ENCODE peak calls at places on chromosomes 11 and 22, in four cellular contexts. E is GM12878, P is IMR-90, Y is A549. C is an unnamed sample.

GRCh38 chr11:69352715-69353325 is 58.9 kb downstream of the MYEOV start:
- DNase-seq in E (no peak), P (peak), Y (peak), C (no peak)

GRCh38 chr11:127800989-127801688 is 786.2 kb downstream of the ETS1 start:
- DNase-seq in E (no peak), P (no peak), Y (no peak), C (no peak)

GRCh38 chr22:48889887-48890692 is 937.6 kb downstream of the BRD1 start:
- DNase-seq in E (no peak), P (no peak), Y (no peak), C (no peak)

GRCh38 chr11:18016789-18017188 is 3.9 kb upstream of the SERGEF start:
- DNase-seq in E (no peak), P (no peak), Y (no peak), C (peak)

GRCh38 chr11:13114566-13115465 is 105.7 kb downstream of the RASSF10 start:
- DNase-seq in E (no peak), P (no peak), Y (peak), C (peak)

GRCh38 chr11:31655483-31655882 is 145.9 kb downstream of the ELP4 start:
- DNase-seq in E (no peak), P (peak), Y (peak), C (no peak)

GRCh38 chr11:114180301-114181055 is 115.7 kb upstream of the NNMT start:
- DNase-seq in E (no peak), P (no peak), Y (peak), C (peak)

GRCh38 chr11:79973701-79974626 is 533.1 kb upstream of the TENM4 start:
- DNase-seq in E (no peak), P (peak), Y (no peak), C (no peak)

GRCh38 chr11:2450321-2451041 is 5.7 kb downstream of the KCNQ1 start:
- DNase-seq in E (no peak), P (no peak), Y (no peak), C (no peak)

GRCh38 chr11:113410414-113411135 is 23.0 kb downstream of the ANKK1 start:
- DNase-seq in E (no peak), P (no peak), Y (no peak), C (no peak)

GRCh38 chr11:122743949-122744876 is 88.7 kb downstream of the UBASH3B start:
- DNase-seq in E (peak), P (no peak), Y (no peak), C (no peak)

GRCh38 chr11:115698243-115698642 is 194.0 kb upstream of the CADM1 start:
- DNase-seq in E (no peak), P (no peak), Y (no peak), C (no peak)

GRCh38 chr11:19394525-19395016 is 153.8 kb upstream of the E2F8 start:
- DNase-seq in E (peak), P (no peak), Y (no peak), C (no peak)

GRCh38 chr22:47102648-47103047 is 340.2 kb downstream of the TBC1D22A start:
- DNase-seq in E (no peak), P (peak), Y (peak), C (no peak)

GRCh38 chr11:128424271-128424709 is 163.1 kb downstream of the ETS1 start:
- DNase-seq in E (no peak), P (no peak), Y (no peak), C (no peak)

GRCh38 chr11:94871491-94872185 is 101.7 kb downstream of the CWC15 start:
- DNase-seq in E (no peak), P (no peak), Y (no peak), C (no peak)

GRCh38 chr22:18083406-18083805 is 5.6 kb downstream of the PEX26 start:
- DNase-seq in E (no peak), P (no peak), Y (no peak), C (no peak)

GRCh38 chr11:22730319-22730718 is 63.9 kb downstream of the GAS2 start:
- DNase-seq in E (no peak), P (peak), Y (peak), C (peak)

GRCh38 chr22:38718414-38718813 is 12.7 kb downstream of the GTPBP1 start:
- DNase-seq in E (no peak), P (peak), Y (peak), C (no peak)

GRCh38 chr11:2929880-2930704 is 872 bp upstream of the PHLDA2 start:
- DNase-seq in E (peak), P (peak), Y (peak), C (no peak)

GRCh38 chr11:59292611-59293010 is 66.1 kb upstream of the OR5AN1 start:
- DNase-seq in E (no peak), P (no peak), Y (no peak), C (no peak)

GRCh38 chr11:3903207-3903896 is 47.9 kb downstream of the STIM1 start:
- DNase-seq in E (no peak), P (no peak), Y (no peak), C (peak)

GRCh38 chr11:113626736-113627135 is 79.4 kb downstream of the TMPRSS5 start:
- DNase-seq in E (no peak), P (no peak), Y (no peak), C (no peak)

GRCh38 chr11:7637447-7638157 is 35.7 kb downstream of the CYB5R2 start:
- DNase-seq in E (no peak), P (peak), Y (no peak), C (no peak)

GRCh38 chr11:129331871-129332274 is 43.8 kb upstream of the BARX2 start:
- DNase-seq in E (peak), P (peak), Y (peak), C (peak)

GRCh38 chr11:70836071-70836470 is 416.3 kb downstream of the SHANK2 start:
- DNase-seq in E (no peak), P (no peak), Y (no peak), C (no peak)

GRCh38 chr22:30238661-30239420 is 7.7 kb downstream of the LIF start:
- DNase-seq in E (no peak), P (peak), Y (peak), C (peak)

GRCh38 chr22:37186228-37186996 is 1.6 kb downstream of the C1QTNF6 start:
- DNase-seq in E (peak), P (peak), Y (peak), C (peak)

GRCh38 chr11:68342459-68343158 is 30.2 kb downstream of the LRP5 start:
- DNase-seq in E (no peak), P (no peak), Y (no peak), C (no peak)

GRCh38 chr11:70489276-70489675 is 90.9 kb downstream of the CTTN start:
- DNase-seq in E (no peak), P (no peak), Y (no peak), C (no peak)

GRCh38 chr22:36569999-36570398 is 41.0 kb upstream of the EIF3D start:
- DNase-seq in E (no peak), P (peak), Y (peak), C (no peak)

GRCh38 chr11:125978171-125978570 is 32.3 kb downstream of the VSIG10L2 start:
- DNase-seq in E (no peak), P (no peak), Y (no peak), C (no peak)

GRCh38 chr22:36144886-36145541 is 15.5 kb downstream of the APOL3 start:
- DNase-seq in E (no peak), P (peak), Y (peak), C (peak)

GRCh38 chr11:58301576-58301975 is 33.5 kb upstream of the OR10W1 start:
- DNase-seq in E (no peak), P (peak), Y (no peak), C (no peak)

GRCh38 chr11:11731311-11732083 is 109.7 kb upstream of the GALNT18 start:
- DNase-seq in E (no peak), P (peak), Y (peak), C (no peak)

GRCh38 chr22:23144926-23145906 is at the start of gene RAB36:
- DNase-seq in E (peak), P (peak), Y (peak), C (peak)
- TF ChIP-seq POLR2A in E (no peak), P (peak), Y (peak), C (no peak)

GRCh38 chr11:64244107-64244506 is 2.6 kb downstream of the PPP1R14B start:
- DNase-seq in E (no peak), P (no peak), Y (no peak), C (no peak)

GRCh38 chr11:64246874-64247728 is at the start of gene PPP1R14B:
- DNase-seq in E (no peak), P (peak), Y (peak), C (peak)

GRCh38 chr11:64244966-64245365 is 1.8 kb downstream of the PPP1R14B start:
- DNase-seq in E (no peak), P (no peak), Y (no peak), C (no peak)

GRCh38 chr11:64245401-64245796 is 1.3 kb downstream of the PPP1R14B start:
- DNase-seq in E (no peak), P (no peak), Y (no peak), C (no peak)

GRCh38 chr11:64245797-64246623 is 733 bp downstream of the PPP1R14B start:
- DNase-seq in E (no peak), P (peak), Y (peak), C (peak)
- TF ChIP-seq POLR2A in E (peak), P (peak), Y (peak), C (peak)

GRCh38 chr11:10076458-10077141 is 217.4 kb downstream of the SBF2 start:
- DNase-seq in E (no peak), P (peak), Y (peak), C (peak)

GRCh38 chr11:10075141-10075540 is 218.9 kb downstream of the SBF2 start:
- DNase-seq in E (no peak), P (no peak), Y (no peak), C (no peak)

DNA sequence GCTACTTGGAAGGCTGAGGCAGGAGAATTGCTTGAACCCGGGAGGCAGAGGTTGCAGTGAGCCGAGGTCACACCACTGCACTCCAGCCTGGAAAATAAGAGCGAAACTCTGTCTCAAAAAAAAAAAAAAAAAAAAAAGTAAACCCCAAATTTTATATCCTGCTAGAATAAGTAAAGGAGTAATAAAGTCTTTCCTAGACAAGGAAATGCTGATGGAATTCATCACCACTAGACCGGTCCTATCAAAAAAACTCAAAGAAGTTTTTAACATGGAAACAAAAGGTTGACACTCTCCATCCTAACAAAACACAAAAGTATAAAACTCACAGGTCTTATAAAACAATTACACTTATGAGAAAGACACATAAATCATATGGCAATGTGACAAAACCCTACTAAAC is 213.9 kb downstream of the SBF2 start:
- DNase-seq in E (no peak), P (no peak), Y (peak), C (no peak)
- TF ChIP-seq POLR2A in E (no peak), P (no peak), Y (no peak), C (no peak)

GRCh38 chr11:47327949-47328348 is 24.6 kb downstream of the MYBPC3 start:
- DNase-seq in E (no peak), P (no peak), Y (no peak), C (no peak)

GRCh38 chr11:47326198-47326597 is 26.3 kb downstream of the MYBPC3 start:
- DNase-seq in E (no peak), P (no peak), Y (no peak), C (no peak)

GRCh38 chr11:47325271-47326041 is 27.0 kb downstream of the MYBPC3 start:
- DNase-seq in E (no peak), P (no peak), Y (no peak), C (peak)

GRCh38 chr11:47328449-47329390 is 23.8 kb downstream of the MYBPC3 start:
- DNase-seq in E (peak), P (no peak), Y (no peak), C (no peak)

GRCh38 chr11:47327025-47327424 is 25.5 kb downstream of the MYBPC3 start:
- DNase-seq in E (no peak), P (no peak), Y (no peak), C (no peak)
- TF ChIP-seq POLR2A in E (no peak), P (no peak), Y (no peak), C (no peak)

GRCh38 chr11:116786360-116786759 is 1.5 kb downstream of the ZPR1 start:
- DNase-seq in E (no peak), P (no peak), Y (no peak), C (peak)

GRCh38 chr11:116788534-116788933 is 711 bp upstream of the ZPR1 start:
- DNase-seq in E (no peak), P (no peak), Y (no peak), C (no peak)

GRCh38 chr11:116786966-116787365 is 857 bp downstream of the ZPR1 start:
- DNase-seq in E (no peak), P (no peak), Y (no peak), C (peak)

GRCh38 chr11:116787436-116787785 is 412 bp downstream of the ZPR1 start:
- DNase-seq in E (no peak), P (peak), Y (no peak), C (peak)

GRCh38 chr11:116787786-116788486 is at the start of gene ZPR1:
- DNase-seq in E (no peak), P (peak), Y (peak), C (peak)
- TF ChIP-seq POLR2A in E (peak), P (peak), Y (peak), C (peak)

GRCh38 chr22:43007519-43008102 is 7.3 kb downstream of the PACSIN2 start:
- DNase-seq in E (no peak), P (peak), Y (no peak), C (peak)
- TF ChIP-seq POLR2A in E (no peak), P (no peak), Y (no peak), C (no peak)

DNA sequence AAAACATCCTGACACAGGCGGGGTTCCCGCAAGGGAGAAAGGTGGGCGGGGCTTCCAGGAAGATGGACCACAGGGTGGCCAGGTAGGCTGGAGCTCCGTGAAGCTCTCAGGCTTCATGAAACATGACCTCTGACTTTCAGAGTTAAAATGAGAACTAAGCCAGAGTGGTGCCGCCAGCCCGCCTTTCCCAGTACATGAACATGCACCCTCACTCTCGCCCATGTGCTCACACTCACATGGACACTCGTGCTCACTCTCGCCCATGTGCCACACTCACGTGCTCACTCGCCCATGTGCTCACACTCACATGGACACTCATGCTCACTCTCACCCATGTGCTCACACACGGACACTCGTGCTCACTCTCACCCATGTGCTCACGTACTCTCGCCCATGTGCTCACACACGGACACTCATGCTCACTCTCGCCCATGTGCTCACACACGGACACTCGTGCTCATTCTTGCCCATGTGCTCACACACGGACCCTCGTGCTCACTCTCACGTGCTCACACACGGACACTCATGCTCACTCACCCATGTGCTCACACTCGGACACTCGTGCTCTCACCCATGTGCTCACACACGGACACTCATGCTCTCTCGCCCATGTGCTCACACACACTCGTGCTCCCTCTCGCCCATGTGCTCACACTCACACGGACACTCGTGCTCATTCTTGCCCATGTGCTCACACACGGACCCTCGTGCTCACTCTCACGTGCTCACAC is 10.0 kb downstream of the RNH1 start:
- DNase-seq in E (no peak), P (no peak), Y (no peak), C (no peak)
- TF ChIP-seq POLR2A in E (peak), P (no peak), Y (no peak), C (no peak)

GRCh38 chr11:44992181-44992582 is 41.5 kb upstream of the TP53I11 start:
- DNase-seq in E (no peak), P (no peak), Y (no peak), C (no peak)

GRCh38 chr11:44997566-44997965 is 46.9 kb upstream of the TP53I11 start:
- DNase-seq in E (no peak), P (no peak), Y (no peak), C (no peak)

GRCh38 chr11:44992774-44993173 is 42.1 kb upstream of the TP53I11 start:
- DNase-seq in E (no peak), P (no peak), Y (no peak), C (no peak)

GRCh38 chr11:44994753-44995152 is 44.1 kb upstream of the TP53I11 start:
- DNase-seq in E (no peak), P (no peak), Y (no peak), C (no peak)

GRCh38 chr11:44993971-44994705 is 43.5 kb upstream of the TP53I11 start:
- DNase-seq in E (no peak), P (no peak), Y (no peak), C (no peak)
- TF ChIP-seq POLR2A in E (no peak), P (no peak), Y (no peak), C (no peak)

GRCh38 chr11:85948884-85949283 is 93.7 kb downstream of the CCDC83 start:
- DNase-seq in E (no peak), P (peak), Y (no peak), C (no peak)

GRCh38 chr11:85951049-85951405 is 95.8 kb downstream of the CCDC83 start:
- DNase-seq in E (no peak), P (no peak), Y (no peak), C (no peak)

GRCh38 chr11:85949798-85950197 is 94.6 kb downstream of the CCDC83 start:
- DNase-seq in E (no peak), P (no peak), Y (no peak), C (no peak)

GRCh38 chr11:85951428-85952107 is 96.4 kb downstream of the CCDC83 start:
- DNase-seq in E (no peak), P (no peak), Y (no peak), C (peak)

DNA sequence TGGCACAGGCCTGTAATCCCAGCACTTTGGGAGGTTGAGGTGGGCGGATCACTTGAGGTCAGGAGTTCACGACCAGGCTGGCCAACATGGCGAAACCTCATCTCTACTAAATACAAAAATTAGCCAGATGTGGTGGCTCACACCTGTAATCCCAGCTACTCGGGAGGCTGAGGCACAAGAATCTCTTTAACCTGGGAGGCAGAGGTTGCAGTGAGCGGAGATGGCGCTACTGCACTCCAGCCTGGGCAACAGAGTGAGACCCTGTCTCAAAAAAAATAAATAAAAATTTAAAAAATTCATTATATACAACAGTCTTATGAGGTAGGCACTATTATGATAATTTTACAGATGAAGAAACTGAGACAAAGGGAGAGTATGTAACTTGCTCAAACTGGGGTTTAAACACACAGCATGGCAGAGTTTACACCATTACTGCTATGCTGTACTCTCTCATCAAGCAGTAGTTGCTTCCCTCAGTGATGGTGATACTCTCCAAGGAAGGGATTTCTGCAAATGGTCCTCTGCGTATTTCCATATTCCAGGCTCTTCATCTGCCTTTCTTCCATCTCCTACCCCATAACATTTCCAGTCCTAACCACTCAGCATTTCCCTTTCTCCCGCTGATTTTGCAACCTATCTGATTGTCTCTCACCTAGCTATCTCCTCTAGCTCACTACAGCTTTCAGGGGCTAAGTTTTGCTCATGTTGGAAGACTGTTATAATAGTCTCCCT is 95.3 kb downstream of the CCDC83 start:
- DNase-seq in E (no peak), P (no peak), Y (no peak), C (no peak)
- TF ChIP-seq POLR2A in E (peak), P (no peak), Y (no peak), C (no peak)

C was measured in erythroblast.